ENCODE peak calls at places on chromosomes 13 and 19, in seven cellular contexts. One of them, this sample, is unnamed.

GRCh38 chr13:109330123-109330522 is 456.3 kb downstream of the IRS2 start:
- DNase-seq in NCI-H2107: no peak
- DNase-seq in activated CD4-positive, alpha-beta T cell treated with anti-CD3 and anti-CD28 coated beads for 48 hours: no peak
- DNase-seq in EH: no peak
- DNase-seq in progenitor cell of endocrine pancreas: no peak
- DNase-seq in activated CD4-positive, CD25-positive, alpha-beta regulatory T cell treated with anti-CD3 and anti-CD28 coated beads, Interleukin-2, amount 50 U/mL, for 16 hours: no peak
- DNase-seq in fibroblast of lung: no peak
- DNase-seq in this sample: no peak

GRCh38 chr13:61536443-61536842 is 120.8 kb upstream of the PCDH20 start:
- DNase-seq in NCI-H2107: no peak
- DNase-seq in EH: no peak
- DNase-seq in activated CD4-positive, alpha-beta T cell treated with anti-CD3 and anti-CD28 coated beads for 48 hours: no peak
- DNase-seq in progenitor cell of endocrine pancreas: no peak
- DNase-seq in fibroblast of lung: no peak
- DNase-seq in activated CD4-positive, CD25-positive, alpha-beta regulatory T cell treated with anti-CD3 and anti-CD28 coated beads, Interleukin-2, amount 50 U/mL, for 16 hours: no peak
- DNase-seq in this sample: no peak

GRCh38 chr19:52464798-52465470 is 11.6 kb downstream of the ZNF578 start:
- DNase-seq in NCI-H2107: no peak
- DNase-seq in progenitor cell of endocrine pancreas: no peak
- DNase-seq in activated CD4-positive, CD25-positive, alpha-beta regulatory T cell treated with anti-CD3 and anti-CD28 coated beads, Interleukin-2, amount 50 U/mL, for 16 hours: no peak
- DNase-seq in activated CD4-positive, alpha-beta T cell treated with anti-CD3 and anti-CD28 coated beads for 48 hours: no peak
- DNase-seq in EH: no peak
- DNase-seq in fibroblast of lung: no peak
- DNase-seq in this sample: no peak

GRCh38 chr19:15251010-15251748 is 18.9 kb upstream of the EPHX3 start:
- DNase-seq in activated CD4-positive, CD25-positive, alpha-beta regulatory T cell treated with anti-CD3 and anti-CD28 coated beads, Interleukin-2, amount 50 U/mL, for 16 hours: no peak
- DNase-seq in EH: peak
- DNase-seq in fibroblast of lung: peak
- DNase-seq in NCI-H2107: no peak
- DNase-seq in progenitor cell of endocrine pancreas: no peak
- DNase-seq in activated CD4-positive, alpha-beta T cell treated with anti-CD3 and anti-CD28 coated beads for 48 hours: no peak
- DNase-seq in this sample: peak

GRCh38 chr13:85261757-85262346 is 537.4 kb downstream of the SLITRK6 start:
- DNase-seq in activated CD4-positive, alpha-beta T cell treated with anti-CD3 and anti-CD28 coated beads for 48 hours: no peak
- DNase-seq in NCI-H2107: no peak
- DNase-seq in EH: no peak
- DNase-seq in activated CD4-positive, CD25-positive, alpha-beta regulatory T cell treated with anti-CD3 and anti-CD28 coated beads, Interleukin-2, amount 50 U/mL, for 16 hours: no peak
- DNase-seq in progenitor cell of endocrine pancreas: no peak
- DNase-seq in fibroblast of lung: no peak
- DNase-seq in this sample: no peak

GRCh38 chr13:62682788-62683187 is 1267.1 kb upstream of the PCDH20 start:
- DNase-seq in EH: no peak
- DNase-seq in fibroblast of lung: no peak
- DNase-seq in NCI-H2107: no peak
- DNase-seq in activated CD4-positive, CD25-positive, alpha-beta regulatory T cell treated with anti-CD3 and anti-CD28 coated beads, Interleukin-2, amount 50 U/mL, for 16 hours: no peak
- DNase-seq in progenitor cell of endocrine pancreas: no peak
- DNase-seq in activated CD4-positive, alpha-beta T cell treated with anti-CD3 and anti-CD28 coated beads for 48 hours: no peak
- DNase-seq in this sample: no peak

GRCh38 chr13:50131998-50132936 is 117.0 kb downstream of the KCNRG start:
- DNase-seq in activated CD4-positive, alpha-beta T cell treated with anti-CD3 and anti-CD28 coated beads for 48 hours: peak
- DNase-seq in fibroblast of lung: no peak
- DNase-seq in EH: no peak
- DNase-seq in progenitor cell of endocrine pancreas: no peak
- DNase-seq in activated CD4-positive, CD25-positive, alpha-beta regulatory T cell treated with anti-CD3 and anti-CD28 coated beads, Interleukin-2, amount 50 U/mL, for 16 hours: no peak
- DNase-seq in NCI-H2107: no peak
- DNase-seq in this sample: no peak

GRCh38 chr19:17751103-17751911 is at the start of gene FCHO1:
- DNase-seq in activated CD4-positive, alpha-beta T cell treated with anti-CD3 and anti-CD28 coated beads for 48 hours: peak
- DNase-seq in NCI-H2107: no peak
- DNase-seq in EH: no peak
- DNase-seq in progenitor cell of endocrine pancreas: no peak
- DNase-seq in activated CD4-positive, CD25-positive, alpha-beta regulatory T cell treated with anti-CD3 and anti-CD28 coated beads, Interleukin-2, amount 50 U/mL, for 16 hours: peak
- DNase-seq in fibroblast of lung: no peak
- DNase-seq in this sample: no peak

GRCh38 chr19:14769201-14769600 is 9.2 kb downstream of the ADGRE2 start:
- DNase-seq in EH: no peak
- DNase-seq in fibroblast of lung: no peak
- DNase-seq in activated CD4-positive, alpha-beta T cell treated with anti-CD3 and anti-CD28 coated beads for 48 hours: no peak
- DNase-seq in NCI-H2107: no peak
- DNase-seq in progenitor cell of endocrine pancreas: no peak
- DNase-seq in activated CD4-positive, CD25-positive, alpha-beta regulatory T cell treated with anti-CD3 and anti-CD28 coated beads, Interleukin-2, amount 50 U/mL, for 16 hours: no peak
- DNase-seq in this sample: no peak

GRCh38 chr13:112880976-112881540 is 88.0 kb upstream of the MCF2L start:
- DNase-seq in activated CD4-positive, CD25-positive, alpha-beta regulatory T cell treated with anti-CD3 and anti-CD28 coated beads, Interleukin-2, amount 50 U/mL, for 16 hours: no peak
- DNase-seq in activated CD4-positive, alpha-beta T cell treated with anti-CD3 and anti-CD28 coated beads for 48 hours: no peak
- DNase-seq in EH: no peak
- DNase-seq in NCI-H2107: no peak
- DNase-seq in fibroblast of lung: no peak
- DNase-seq in progenitor cell of endocrine pancreas: no peak
- DNase-seq in this sample: no peak

GRCh38 chr19:13207237-13208130 is 57.3 kb downstream of the IER2 start:
- DNase-seq in NCI-H2107: no peak
- DNase-seq in activated CD4-positive, CD25-positive, alpha-beta regulatory T cell treated with anti-CD3 and anti-CD28 coated beads, Interleukin-2, amount 50 U/mL, for 16 hours: no peak
- DNase-seq in EH: peak
- DNase-seq in fibroblast of lung: no peak
- DNase-seq in progenitor cell of endocrine pancreas: no peak
- DNase-seq in activated CD4-positive, alpha-beta T cell treated with anti-CD3 and anti-CD28 coated beads for 48 hours: peak
- DNase-seq in this sample: no peak

GRCh38 chr19:57171551-57172081 is 4.3 kb upstream of the DUXA start:
- DNase-seq in EH: peak
- DNase-seq in fibroblast of lung: peak
- DNase-seq in activated CD4-positive, alpha-beta T cell treated with anti-CD3 and anti-CD28 coated beads for 48 hours: peak
- DNase-seq in NCI-H2107: no peak
- DNase-seq in activated CD4-positive, CD25-positive, alpha-beta regulatory T cell treated with anti-CD3 and anti-CD28 coated beads, Interleukin-2, amount 50 U/mL, for 16 hours: no peak
- DNase-seq in progenitor cell of endocrine pancreas: peak
- DNase-seq in this sample: no peak

GRCh38 chr19:18098891-18099622 is 1.5 kb downstream of the MAST3 start:
- DNase-seq in progenitor cell of endocrine pancreas: no peak
- DNase-seq in activated CD4-positive, alpha-beta T cell treated with anti-CD3 and anti-CD28 coated beads for 48 hours: peak
- DNase-seq in fibroblast of lung: no peak
- DNase-seq in EH: peak
- DNase-seq in activated CD4-positive, CD25-positive, alpha-beta regulatory T cell treated with anti-CD3 and anti-CD28 coated beads, Interleukin-2, amount 50 U/mL, for 16 hours: no peak
- DNase-seq in NCI-H2107: no peak
- DNase-seq in this sample: no peak

GRCh38 chr13:75101997-75102720 is 379.8 kb downstream of the TBC1D4 start:
- DNase-seq in activated CD4-positive, CD25-positive, alpha-beta regulatory T cell treated with anti-CD3 and anti-CD28 coated beads, Interleukin-2, amount 50 U/mL, for 16 hours: no peak
- DNase-seq in NCI-H2107: no peak
- DNase-seq in activated CD4-positive, alpha-beta T cell treated with anti-CD3 and anti-CD28 coated beads for 48 hours: no peak
- DNase-seq in fibroblast of lung: peak
- DNase-seq in progenitor cell of endocrine pancreas: no peak
- DNase-seq in EH: peak
- DNase-seq in this sample: no peak

GRCh38 chr13:78820541-78820940 is 161.6 kb upstream of the OBI1 start:
- DNase-seq in activated CD4-positive, alpha-beta T cell treated with anti-CD3 and anti-CD28 coated beads for 48 hours: no peak
- DNase-seq in EH: no peak
- DNase-seq in activated CD4-positive, CD25-positive, alpha-beta regulatory T cell treated with anti-CD3 and anti-CD28 coated beads, Interleukin-2, amount 50 U/mL, for 16 hours: no peak
- DNase-seq in fibroblast of lung: no peak
- DNase-seq in progenitor cell of endocrine pancreas: no peak
- DNase-seq in NCI-H2107: no peak
- DNase-seq in this sample: no peak

GRCh38 chr13:39306639-39307589 is 268.7 kb downstream of the NHLRC3 start:
- DNase-seq in activated CD4-positive, alpha-beta T cell treated with anti-CD3 and anti-CD28 coated beads for 48 hours: peak
- DNase-seq in EH: no peak
- DNase-seq in NCI-H2107: no peak
- DNase-seq in fibroblast of lung: no peak
- DNase-seq in progenitor cell of endocrine pancreas: no peak
- DNase-seq in activated CD4-positive, CD25-positive, alpha-beta regulatory T cell treated with anti-CD3 and anti-CD28 coated beads, Interleukin-2, amount 50 U/mL, for 16 hours: no peak
- DNase-seq in this sample: no peak

GRCh38 chr13:55244991-55245644 is 1895.6 kb upstream of the PRR20A start:
- DNase-seq in activated CD4-positive, CD25-positive, alpha-beta regulatory T cell treated with anti-CD3 and anti-CD28 coated beads, Interleukin-2, amount 50 U/mL, for 16 hours: no peak
- DNase-seq in fibroblast of lung: no peak
- DNase-seq in EH: no peak
- DNase-seq in NCI-H2107: no peak
- DNase-seq in progenitor cell of endocrine pancreas: no peak
- DNase-seq in activated CD4-positive, alpha-beta T cell treated with anti-CD3 and anti-CD28 coated beads for 48 hours: no peak
- DNase-seq in this sample: peak

GRCh38 chr13:75365724-75366173 is 116.2 kb downstream of the TBC1D4 start:
- DNase-seq in EH: peak
- DNase-seq in NCI-H2107: no peak
- DNase-seq in fibroblast of lung: peak
- DNase-seq in activated CD4-positive, CD25-positive, alpha-beta regulatory T cell treated with anti-CD3 and anti-CD28 coated beads, Interleukin-2, amount 50 U/mL, for 16 hours: peak
- DNase-seq in activated CD4-positive, alpha-beta T cell treated with anti-CD3 and anti-CD28 coated beads for 48 hours: peak
- DNase-seq in progenitor cell of endocrine pancreas: no peak
- DNase-seq in this sample: no peak

GRCh38 chr13:25046985-25047660 is 48.8 kb upstream of the PABPC3 start:
- DNase-seq in activated CD4-positive, CD25-positive, alpha-beta regulatory T cell treated with anti-CD3 and anti-CD28 coated beads, Interleukin-2, amount 50 U/mL, for 16 hours: no peak
- DNase-seq in NCI-H2107: no peak
- DNase-seq in EH: peak
- DNase-seq in progenitor cell of endocrine pancreas: peak
- DNase-seq in activated CD4-positive, alpha-beta T cell treated with anti-CD3 and anti-CD28 coated beads for 48 hours: no peak
- DNase-seq in fibroblast of lung: peak
- DNase-seq in this sample: peak

GRCh38 chr19:29671393-29672076 is 6.3 kb downstream of the PLEKHF1 start:
- DNase-seq in NCI-H2107: no peak
- DNase-seq in EH: no peak
- DNase-seq in activated CD4-positive, alpha-beta T cell treated with anti-CD3 and anti-CD28 coated beads for 48 hours: peak
- DNase-seq in activated CD4-positive, CD25-positive, alpha-beta regulatory T cell treated with anti-CD3 and anti-CD28 coated beads, Interleukin-2, amount 50 U/mL, for 16 hours: peak
- DNase-seq in fibroblast of lung: peak
- DNase-seq in progenitor cell of endocrine pancreas: no peak
- DNase-seq in this sample: peak

GRCh38 chr19:15318241-15318691 is 14.1 kb downstream of the BRD4 start:
- DNase-seq in activated CD4-positive, CD25-positive, alpha-beta regulatory T cell treated with anti-CD3 and anti-CD28 coated beads, Interleukin-2, amount 50 U/mL, for 16 hours: no peak
- DNase-seq in fibroblast of lung: peak
- DNase-seq in NCI-H2107: no peak
- DNase-seq in progenitor cell of endocrine pancreas: no peak
- DNase-seq in EH: peak
- DNase-seq in activated CD4-positive, alpha-beta T cell treated with anti-CD3 and anti-CD28 coated beads for 48 hours: no peak
- DNase-seq in this sample: no peak

GRCh38 chr19:19740755-19741154 is 7.8 kb upstream of the ZNF14 start:
- DNase-seq in activated CD4-positive, alpha-beta T cell treated with anti-CD3 and anti-CD28 coated beads for 48 hours: no peak
- DNase-seq in fibroblast of lung: no peak
- DNase-seq in EH: no peak
- DNase-seq in progenitor cell of endocrine pancreas: no peak
- DNase-seq in activated CD4-positive, CD25-positive, alpha-beta regulatory T cell treated with anti-CD3 and anti-CD28 coated beads, Interleukin-2, amount 50 U/mL, for 16 hours: no peak
- DNase-seq in NCI-H2107: no peak
- DNase-seq in this sample: no peak

GRCh38 chr19:55116232-55117062 is 990 bp downstream of the PPP1R12C start:
- DNase-seq in progenitor cell of endocrine pancreas: no peak
- DNase-seq in activated CD4-positive, CD25-positive, alpha-beta regulatory T cell treated with anti-CD3 and anti-CD28 coated beads, Interleukin-2, amount 50 U/mL, for 16 hours: no peak
- DNase-seq in EH: peak
- DNase-seq in NCI-H2107: no peak
- DNase-seq in fibroblast of lung: peak
- DNase-seq in activated CD4-positive, alpha-beta T cell treated with anti-CD3 and anti-CD28 coated beads for 48 hours: peak
- DNase-seq in this sample: peak

GRCh38 chr13:48896312-48896711 is 79.4 kb upstream of the FNDC3A start:
- DNase-seq in fibroblast of lung: peak
- DNase-seq in activated CD4-positive, alpha-beta T cell treated with anti-CD3 and anti-CD28 coated beads for 48 hours: no peak
- DNase-seq in activated CD4-positive, CD25-positive, alpha-beta regulatory T cell treated with anti-CD3 and anti-CD28 coated beads, Interleukin-2, amount 50 U/mL, for 16 hours: no peak
- DNase-seq in EH: peak
- DNase-seq in NCI-H2107: no peak
- DNase-seq in progenitor cell of endocrine pancreas: no peak
- DNase-seq in this sample: no peak

GRCh38 chr13:94228781-94229180 is 250.7 kb downstream of the DCT start:
- DNase-seq in progenitor cell of endocrine pancreas: no peak
- DNase-seq in EH: peak
- DNase-seq in activated CD4-positive, CD25-positive, alpha-beta regulatory T cell treated with anti-CD3 and anti-CD28 coated beads, Interleukin-2, amount 50 U/mL, for 16 hours: no peak
- DNase-seq in NCI-H2107: no peak
- DNase-seq in fibroblast of lung: peak
- DNase-seq in activated CD4-positive, alpha-beta T cell treated with anti-CD3 and anti-CD28 coated beads for 48 hours: no peak
- DNase-seq in this sample: no peak

GRCh38 chr13:20418953-20419352 is 106.7 kb downstream of the CRYL1 start:
- DNase-seq in EH: no peak
- DNase-seq in activated CD4-positive, alpha-beta T cell treated with anti-CD3 and anti-CD28 coated beads for 48 hours: no peak
- DNase-seq in activated CD4-positive, CD25-positive, alpha-beta regulatory T cell treated with anti-CD3 and anti-CD28 coated beads, Interleukin-2, amount 50 U/mL, for 16 hours: no peak
- DNase-seq in fibroblast of lung: no peak
- DNase-seq in NCI-H2107: no peak
- DNase-seq in progenitor cell of endocrine pancreas: no peak
- DNase-seq in this sample: no peak

GRCh38 chr19:38898788-38899446 is 501 bp downstream of the SIRT2 start:
- DNase-seq in NCI-H2107: no peak
- DNase-seq in activated CD4-positive, alpha-beta T cell treated with anti-CD3 and anti-CD28 coated beads for 48 hours: no peak
- DNase-seq in progenitor cell of endocrine pancreas: no peak
- DNase-seq in activated CD4-positive, CD25-positive, alpha-beta regulatory T cell treated with anti-CD3 and anti-CD28 coated beads, Interleukin-2, amount 50 U/mL, for 16 hours: no peak
- DNase-seq in fibroblast of lung: peak
- DNase-seq in EH: peak
- DNase-seq in this sample: no peak

GRCh38 chr13:112376050-112376681 is at the start of gene SPACA7:
- DNase-seq in activated CD4-positive, alpha-beta T cell treated with anti-CD3 and anti-CD28 coated beads for 48 hours: no peak
- DNase-seq in progenitor cell of endocrine pancreas: no peak
- DNase-seq in activated CD4-positive, CD25-positive, alpha-beta regulatory T cell treated with anti-CD3 and anti-CD28 coated beads, Interleukin-2, amount 50 U/mL, for 16 hours: no peak
- DNase-seq in EH: no peak
- DNase-seq in fibroblast of lung: no peak
- DNase-seq in NCI-H2107: no peak
- DNase-seq in this sample: no peak

GRCh38 chr19:29499921-29500590 is 25.7 kb upstream of the VSTM2B start:
- DNase-seq in activated CD4-positive, alpha-beta T cell treated with anti-CD3 and anti-CD28 coated beads for 48 hours: no peak
- DNase-seq in progenitor cell of endocrine pancreas: no peak
- DNase-seq in EH: no peak
- DNase-seq in NCI-H2107: no peak
- DNase-seq in fibroblast of lung: no peak
- DNase-seq in activated CD4-positive, CD25-positive, alpha-beta regulatory T cell treated with anti-CD3 and anti-CD28 coated beads, Interleukin-2, amount 50 U/mL, for 16 hours: no peak
- DNase-seq in this sample: no peak

GRCh38 chr19:32691291-32691951 is at the start of gene NUDT19:
- DNase-seq in NCI-H2107: peak
- DNase-seq in activated CD4-positive, CD25-positive, alpha-beta regulatory T cell treated with anti-CD3 and anti-CD28 coated beads, Interleukin-2, amount 50 U/mL, for 16 hours: peak
- DNase-seq in EH: peak
- DNase-seq in fibroblast of lung: peak
- DNase-seq in activated CD4-positive, alpha-beta T cell treated with anti-CD3 and anti-CD28 coated beads for 48 hours: peak
- DNase-seq in progenitor cell of endocrine pancreas: peak
- DNase-seq in this sample: peak

GRCh38 chr19:31338069-31338767 is 11.0 kb downstream of the TSHZ3 start:
- DNase-seq in activated CD4-positive, alpha-beta T cell treated with anti-CD3 and anti-CD28 coated beads for 48 hours: peak
- DNase-seq in EH: peak
- DNase-seq in progenitor cell of endocrine pancreas: peak
- DNase-seq in fibroblast of lung: peak
- DNase-seq in NCI-H2107: no peak
- DNase-seq in activated CD4-positive, CD25-positive, alpha-beta regulatory T cell treated with anti-CD3 and anti-CD28 coated beads, Interleukin-2, amount 50 U/mL, for 16 hours: no peak
- DNase-seq in this sample: no peak

GRCh38 chr19:54162241-54162805 is 2.8 kb upstream of the LENG1 start:
- DNase-seq in activated CD4-positive, alpha-beta T cell treated with anti-CD3 and anti-CD28 coated beads for 48 hours: peak
- DNase-seq in fibroblast of lung: peak
- DNase-seq in progenitor cell of endocrine pancreas: peak
- DNase-seq in EH: peak
- DNase-seq in NCI-H2107: no peak
- DNase-seq in activated CD4-positive, CD25-positive, alpha-beta regulatory T cell treated with anti-CD3 and anti-CD28 coated beads, Interleukin-2, amount 50 U/mL, for 16 hours: peak
- DNase-seq in this sample: peak

GRCh38 chr13:45615501-45616101 is at the start of gene ERICH6B:
- DNase-seq in activated CD4-positive, alpha-beta T cell treated with anti-CD3 and anti-CD28 coated beads for 48 hours: peak
- DNase-seq in NCI-H2107: no peak
- DNase-seq in EH: peak
- DNase-seq in fibroblast of lung: peak
- DNase-seq in progenitor cell of endocrine pancreas: peak
- DNase-seq in activated CD4-positive, CD25-positive, alpha-beta regulatory T cell treated with anti-CD3 and anti-CD28 coated beads, Interleukin-2, amount 50 U/mL, for 16 hours: no peak
- DNase-seq in this sample: peak

GRCh38 chr13:23748591-23748990 is 140.6 kb downstream of the MIPEP start:
- DNase-seq in progenitor cell of endocrine pancreas: no peak
- DNase-seq in activated CD4-positive, alpha-beta T cell treated with anti-CD3 and anti-CD28 coated beads for 48 hours: no peak
- DNase-seq in NCI-H2107: no peak
- DNase-seq in activated CD4-positive, CD25-positive, alpha-beta regulatory T cell treated with anti-CD3 and anti-CD28 coated beads, Interleukin-2, amount 50 U/mL, for 16 hours: no peak
- DNase-seq in fibroblast of lung: no peak
- DNase-seq in EH: no peak
- DNase-seq in this sample: no peak

GRCh38 chr13:90415902-90416301 is 931.6 kb upstream of the MIR17HG start:
- DNase-seq in activated CD4-positive, alpha-beta T cell treated with anti-CD3 and anti-CD28 coated beads for 48 hours: no peak
- DNase-seq in EH: peak
- DNase-seq in NCI-H2107: no peak
- DNase-seq in progenitor cell of endocrine pancreas: no peak
- DNase-seq in fibroblast of lung: peak
- DNase-seq in activated CD4-positive, CD25-positive, alpha-beta regulatory T cell treated with anti-CD3 and anti-CD28 coated beads, Interleukin-2, amount 50 U/mL, for 16 hours: no peak
- DNase-seq in this sample: no peak

This sample was measured in foreskin melanocyte.